ENCODE peak calls at places on chromosomes 2 and 18, in eight cellular contexts. One of them, this sample, is unnamed.

GRCh38 chr2:88057437-88057844 is 1.9 kb upstream of the KRCC1 start:
- DNase-seq in ecto neural progenitor cell: no peak
- DNase-seq in activated T-helper 1 cell treated with anti-CD3 and anti-CD28 coated beads, Interleukin-12 subunit alpha, Interleukin-12 subunit beta, Interleukin-2, Interleukin-4 antibody, amounts not matched to agents 30 ng/mL and 10 ng/mL and 1 ng/mL, durations not matched to agents 14 hours and 24 hours and 36 hours: no peak
- DNase-seq in iris pigment epithelial cell: no peak
- DNase-seq in T-helper 17 cell: no peak
- DNase-seq in cardiac fibroblast: no peak
- DNase-seq in prostate gland: no peak
- DNase-seq in neuronal stem cell: no peak
- DNase-seq in this sample: no peak

GRCh38 chr2:101253713-101254085 is 1.0 kb downstream of the CNOT11 start:
- DNase-seq in T-helper 17 cell: no peak
- DNase-seq in prostate gland: no peak
- DNase-seq in activated T-helper 1 cell treated with anti-CD3 and anti-CD28 coated beads, Interleukin-12 subunit alpha, Interleukin-12 subunit beta, Interleukin-2, Interleukin-4 antibody, amounts not matched to agents 30 ng/mL and 10 ng/mL and 1 ng/mL, durations not matched to agents 14 hours and 24 hours and 36 hours: peak
- DNase-seq in iris pigment epithelial cell: no peak
- DNase-seq in cardiac fibroblast: peak
- DNase-seq in neuronal stem cell: no peak
- DNase-seq in ecto neural progenitor cell: no peak
- DNase-seq in this sample: no peak

GRCh38 chr2:138423745-138424144 is 77.8 kb upstream of the SPOPL start:
- DNase-seq in prostate gland: no peak
- DNase-seq in cardiac fibroblast: no peak
- DNase-seq in activated T-helper 1 cell treated with anti-CD3 and anti-CD28 coated beads, Interleukin-12 subunit alpha, Interleukin-12 subunit beta, Interleukin-2, Interleukin-4 antibody, amounts not matched to agents 30 ng/mL and 10 ng/mL and 1 ng/mL, durations not matched to agents 14 hours and 24 hours and 36 hours: no peak
- DNase-seq in ecto neural progenitor cell: no peak
- DNase-seq in iris pigment epithelial cell: no peak
- DNase-seq in neuronal stem cell: no peak
- DNase-seq in T-helper 17 cell: no peak
- DNase-seq in this sample: no peak

GRCh38 chr2:45823723-45824206 is 172.3 kb downstream of the PRKCE start:
- DNase-seq in activated T-helper 1 cell treated with anti-CD3 and anti-CD28 coated beads, Interleukin-12 subunit alpha, Interleukin-12 subunit beta, Interleukin-2, Interleukin-4 antibody, amounts not matched to agents 30 ng/mL and 10 ng/mL and 1 ng/mL, durations not matched to agents 14 hours and 24 hours and 36 hours: no peak
- DNase-seq in prostate gland: peak
- DNase-seq in cardiac fibroblast: no peak
- DNase-seq in iris pigment epithelial cell: no peak
- DNase-seq in neuronal stem cell: no peak
- DNase-seq in T-helper 17 cell: no peak
- DNase-seq in ecto neural progenitor cell: no peak
- DNase-seq in this sample: peak

GRCh38 chr2:85244798-85245197 is 83.0 kb downstream of the TGOLN2 start:
- DNase-seq in neuronal stem cell: no peak
- DNase-seq in prostate gland: no peak
- DNase-seq in T-helper 17 cell: no peak
- DNase-seq in ecto neural progenitor cell: no peak
- DNase-seq in cardiac fibroblast: no peak
- DNase-seq in iris pigment epithelial cell: no peak
- DNase-seq in activated T-helper 1 cell treated with anti-CD3 and anti-CD28 coated beads, Interleukin-12 subunit alpha, Interleukin-12 subunit beta, Interleukin-2, Interleukin-4 antibody, amounts not matched to agents 30 ng/mL and 10 ng/mL and 1 ng/mL, durations not matched to agents 14 hours and 24 hours and 36 hours: no peak
- DNase-seq in this sample: no peak

GRCh38 chr2:227395556-227395955 is 7.8 kb upstream of the SCYGR1 start:
- DNase-seq in cardiac fibroblast: peak
- DNase-seq in T-helper 17 cell: no peak
- DNase-seq in prostate gland: no peak
- DNase-seq in iris pigment epithelial cell: no peak
- DNase-seq in ecto neural progenitor cell: no peak
- DNase-seq in activated T-helper 1 cell treated with anti-CD3 and anti-CD28 coated beads, Interleukin-12 subunit alpha, Interleukin-12 subunit beta, Interleukin-2, Interleukin-4 antibody, amounts not matched to agents 30 ng/mL and 10 ng/mL and 1 ng/mL, durations not matched to agents 14 hours and 24 hours and 36 hours: no peak
- DNase-seq in neuronal stem cell: no peak
- DNase-seq in this sample: no peak

GRCh38 chr2:203667838-203668237 is 38.6 kb upstream of the CD28 start:
- DNase-seq in activated T-helper 1 cell treated with anti-CD3 and anti-CD28 coated beads, Interleukin-12 subunit alpha, Interleukin-12 subunit beta, Interleukin-2, Interleukin-4 antibody, amounts not matched to agents 30 ng/mL and 10 ng/mL and 1 ng/mL, durations not matched to agents 14 hours and 24 hours and 36 hours: no peak
- DNase-seq in iris pigment epithelial cell: no peak
- DNase-seq in ecto neural progenitor cell: no peak
- DNase-seq in cardiac fibroblast: no peak
- DNase-seq in prostate gland: no peak
- DNase-seq in T-helper 17 cell: no peak
- DNase-seq in neuronal stem cell: no peak
- DNase-seq in this sample: no peak

GRCh38 chr2:205115516-205115915 is 566.8 kb upstream of the NRP2 start:
- DNase-seq in neuronal stem cell: no peak
- DNase-seq in cardiac fibroblast: no peak
- DNase-seq in T-helper 17 cell: no peak
- DNase-seq in iris pigment epithelial cell: no peak
- DNase-seq in activated T-helper 1 cell treated with anti-CD3 and anti-CD28 coated beads, Interleukin-12 subunit alpha, Interleukin-12 subunit beta, Interleukin-2, Interleukin-4 antibody, amounts not matched to agents 30 ng/mL and 10 ng/mL and 1 ng/mL, durations not matched to agents 14 hours and 24 hours and 36 hours: no peak
- DNase-seq in ecto neural progenitor cell: no peak
- DNase-seq in prostate gland: no peak
- DNase-seq in this sample: no peak

GRCh38 chr18:68121308-68121707 is 593.6 kb downstream of the TMX3 start:
- DNase-seq in iris pigment epithelial cell: peak
- DNase-seq in neuronal stem cell: no peak
- DNase-seq in prostate gland: no peak
- DNase-seq in activated T-helper 1 cell treated with anti-CD3 and anti-CD28 coated beads, Interleukin-12 subunit alpha, Interleukin-12 subunit beta, Interleukin-2, Interleukin-4 antibody, amounts not matched to agents 30 ng/mL and 10 ng/mL and 1 ng/mL, durations not matched to agents 14 hours and 24 hours and 36 hours: no peak
- DNase-seq in cardiac fibroblast: peak
- DNase-seq in ecto neural progenitor cell: no peak
- DNase-seq in T-helper 17 cell: no peak
- DNase-seq in this sample: no peak

GRCh38 chr2:207330912-207331311 is 165.2 kb upstream of the KLF7 start:
- DNase-seq in activated T-helper 1 cell treated with anti-CD3 and anti-CD28 coated beads, Interleukin-12 subunit alpha, Interleukin-12 subunit beta, Interleukin-2, Interleukin-4 antibody, amounts not matched to agents 30 ng/mL and 10 ng/mL and 1 ng/mL, durations not matched to agents 14 hours and 24 hours and 36 hours: peak
- DNase-seq in cardiac fibroblast: peak
- DNase-seq in neuronal stem cell: no peak
- DNase-seq in iris pigment epithelial cell: peak
- DNase-seq in prostate gland: no peak
- DNase-seq in T-helper 17 cell: no peak
- DNase-seq in ecto neural progenitor cell: no peak
- DNase-seq in this sample: peak

GRCh38 chr2:177303939-177304338 is 39.4 kb upstream of the NFE2L2 start:
- DNase-seq in activated T-helper 1 cell treated with anti-CD3 and anti-CD28 coated beads, Interleukin-12 subunit alpha, Interleukin-12 subunit beta, Interleukin-2, Interleukin-4 antibody, amounts not matched to agents 30 ng/mL and 10 ng/mL and 1 ng/mL, durations not matched to agents 14 hours and 24 hours and 36 hours: no peak
- DNase-seq in ecto neural progenitor cell: no peak
- DNase-seq in T-helper 17 cell: no peak
- DNase-seq in iris pigment epithelial cell: no peak
- DNase-seq in prostate gland: no peak
- DNase-seq in neuronal stem cell: no peak
- DNase-seq in cardiac fibroblast: no peak
- DNase-seq in this sample: no peak

GRCh38 chr2:23566236-23567142 is 181.5 kb downstream of the KLHL29 start:
- DNase-seq in ecto neural progenitor cell: no peak
- DNase-seq in neuronal stem cell: no peak
- DNase-seq in activated T-helper 1 cell treated with anti-CD3 and anti-CD28 coated beads, Interleukin-12 subunit alpha, Interleukin-12 subunit beta, Interleukin-2, Interleukin-4 antibody, amounts not matched to agents 30 ng/mL and 10 ng/mL and 1 ng/mL, durations not matched to agents 14 hours and 24 hours and 36 hours: no peak
- DNase-seq in T-helper 17 cell: no peak
- DNase-seq in prostate gland: no peak
- DNase-seq in iris pigment epithelial cell: no peak
- DNase-seq in cardiac fibroblast: peak
- DNase-seq in this sample: peak

GRCh38 chr18:5693637-5694175 is 149.9 kb upstream of the EPB41L3 start:
- DNase-seq in activated T-helper 1 cell treated with anti-CD3 and anti-CD28 coated beads, Interleukin-12 subunit alpha, Interleukin-12 subunit beta, Interleukin-2, Interleukin-4 antibody, amounts not matched to agents 30 ng/mL and 10 ng/mL and 1 ng/mL, durations not matched to agents 14 hours and 24 hours and 36 hours: no peak
- DNase-seq in cardiac fibroblast: peak
- DNase-seq in T-helper 17 cell: no peak
- DNase-seq in neuronal stem cell: no peak
- DNase-seq in iris pigment epithelial cell: no peak
- DNase-seq in prostate gland: no peak
- DNase-seq in ecto neural progenitor cell: no peak
- DNase-seq in this sample: peak

GRCh38 chr2:39719317-39719716 is 53.6 kb downstream of the TMEM178A start:
- DNase-seq in ecto neural progenitor cell: no peak
- DNase-seq in T-helper 17 cell: no peak
- DNase-seq in cardiac fibroblast: no peak
- DNase-seq in prostate gland: peak
- DNase-seq in iris pigment epithelial cell: no peak
- DNase-seq in activated T-helper 1 cell treated with anti-CD3 and anti-CD28 coated beads, Interleukin-12 subunit alpha, Interleukin-12 subunit beta, Interleukin-2, Interleukin-4 antibody, amounts not matched to agents 30 ng/mL and 10 ng/mL and 1 ng/mL, durations not matched to agents 14 hours and 24 hours and 36 hours: no peak
- DNase-seq in neuronal stem cell: no peak
- DNase-seq in this sample: no peak

GRCh38 chr2:197969391-197969893 is 165.0 kb downstream of the PLCL1 start:
- DNase-seq in ecto neural progenitor cell: no peak
- DNase-seq in prostate gland: no peak
- DNase-seq in T-helper 17 cell: no peak
- DNase-seq in neuronal stem cell: no peak
- DNase-seq in activated T-helper 1 cell treated with anti-CD3 and anti-CD28 coated beads, Interleukin-12 subunit alpha, Interleukin-12 subunit beta, Interleukin-2, Interleukin-4 antibody, amounts not matched to agents 30 ng/mL and 10 ng/mL and 1 ng/mL, durations not matched to agents 14 hours and 24 hours and 36 hours: no peak
- DNase-seq in cardiac fibroblast: peak
- DNase-seq in iris pigment epithelial cell: peak
- DNase-seq in this sample: peak

GRCh38 chr2:240991378-240992263 is 6.8 kb upstream of the SNED1 start:
- DNase-seq in ecto neural progenitor cell: no peak
- DNase-seq in neuronal stem cell: no peak
- DNase-seq in T-helper 17 cell: no peak
- DNase-seq in cardiac fibroblast: peak
- DNase-seq in activated T-helper 1 cell treated with anti-CD3 and anti-CD28 coated beads, Interleukin-12 subunit alpha, Interleukin-12 subunit beta, Interleukin-2, Interleukin-4 antibody, amounts not matched to agents 30 ng/mL and 10 ng/mL and 1 ng/mL, durations not matched to agents 14 hours and 24 hours and 36 hours: no peak
- DNase-seq in iris pigment epithelial cell: peak
- DNase-seq in prostate gland: peak
- DNase-seq in this sample: peak

GRCh38 chr2:198141726-198142125 is 337.3 kb downstream of the PLCL1 start:
- DNase-seq in cardiac fibroblast: peak
- DNase-seq in iris pigment epithelial cell: no peak
- DNase-seq in neuronal stem cell: no peak
- DNase-seq in T-helper 17 cell: no peak
- DNase-seq in prostate gland: no peak
- DNase-seq in ecto neural progenitor cell: no peak
- DNase-seq in activated T-helper 1 cell treated with anti-CD3 and anti-CD28 coated beads, Interleukin-12 subunit alpha, Interleukin-12 subunit beta, Interleukin-2, Interleukin-4 antibody, amounts not matched to agents 30 ng/mL and 10 ng/mL and 1 ng/mL, durations not matched to agents 14 hours and 24 hours and 36 hours: no peak
- DNase-seq in this sample: no peak

GRCh38 chr2:14081526-14081925 is 551.0 kb upstream of the LRATD1 start:
- DNase-seq in activated T-helper 1 cell treated with anti-CD3 and anti-CD28 coated beads, Interleukin-12 subunit alpha, Interleukin-12 subunit beta, Interleukin-2, Interleukin-4 antibody, amounts not matched to agents 30 ng/mL and 10 ng/mL and 1 ng/mL, durations not matched to agents 14 hours and 24 hours and 36 hours: no peak
- DNase-seq in neuronal stem cell: no peak
- DNase-seq in prostate gland: no peak
- DNase-seq in cardiac fibroblast: peak
- DNase-seq in iris pigment epithelial cell: peak
- DNase-seq in ecto neural progenitor cell: no peak
- DNase-seq in T-helper 17 cell: no peak
- DNase-seq in this sample: no peak

GRCh38 chr2:12061317-12061716 is 314.9 kb downstream of the LPIN1 start:
- DNase-seq in iris pigment epithelial cell: peak
- DNase-seq in activated T-helper 1 cell treated with anti-CD3 and anti-CD28 coated beads, Interleukin-12 subunit alpha, Interleukin-12 subunit beta, Interleukin-2, Interleukin-4 antibody, amounts not matched to agents 30 ng/mL and 10 ng/mL and 1 ng/mL, durations not matched to agents 14 hours and 24 hours and 36 hours: no peak
- DNase-seq in ecto neural progenitor cell: no peak
- DNase-seq in neuronal stem cell: no peak
- DNase-seq in prostate gland: no peak
- DNase-seq in T-helper 17 cell: no peak
- DNase-seq in cardiac fibroblast: no peak
- DNase-seq in this sample: no peak

GRCh38 chr2:45964226-45964841 is 312.9 kb downstream of the PRKCE start:
- DNase-seq in T-helper 17 cell: no peak
- DNase-seq in iris pigment epithelial cell: peak
- DNase-seq in prostate gland: peak
- DNase-seq in neuronal stem cell: no peak
- DNase-seq in cardiac fibroblast: peak
- DNase-seq in activated T-helper 1 cell treated with anti-CD3 and anti-CD28 coated beads, Interleukin-12 subunit alpha, Interleukin-12 subunit beta, Interleukin-2, Interleukin-4 antibody, amounts not matched to agents 30 ng/mL and 10 ng/mL and 1 ng/mL, durations not matched to agents 14 hours and 24 hours and 36 hours: no peak
- DNase-seq in ecto neural progenitor cell: no peak
- DNase-seq in this sample: peak

GRCh38 chr18:79378416-79379250 is 17.1 kb upstream of the NFATC1 start:
- DNase-seq in cardiac fibroblast: peak
- DNase-seq in ecto neural progenitor cell: peak
- DNase-seq in iris pigment epithelial cell: peak
- DNase-seq in prostate gland: peak
- DNase-seq in neuronal stem cell: peak
- DNase-seq in activated T-helper 1 cell treated with anti-CD3 and anti-CD28 coated beads, Interleukin-12 subunit alpha, Interleukin-12 subunit beta, Interleukin-2, Interleukin-4 antibody, amounts not matched to agents 30 ng/mL and 10 ng/mL and 1 ng/mL, durations not matched to agents 14 hours and 24 hours and 36 hours: peak
- DNase-seq in T-helper 17 cell: peak
- DNase-seq in this sample: peak

GRCh38 chr2:240255811-240256703 is 115.6 kb upstream of the OTOS start:
- DNase-seq in ecto neural progenitor cell: peak
- DNase-seq in T-helper 17 cell: no peak
- DNase-seq in prostate gland: peak
- DNase-seq in cardiac fibroblast: no peak
- DNase-seq in iris pigment epithelial cell: no peak
- DNase-seq in activated T-helper 1 cell treated with anti-CD3 and anti-CD28 coated beads, Interleukin-12 subunit alpha, Interleukin-12 subunit beta, Interleukin-2, Interleukin-4 antibody, amounts not matched to agents 30 ng/mL and 10 ng/mL and 1 ng/mL, durations not matched to agents 14 hours and 24 hours and 36 hours: no peak
- DNase-seq in neuronal stem cell: no peak
- DNase-seq in this sample: peak

GRCh38 chr2:160305081-160305750 is 105.1 kb upstream of the ITGB6 start:
- DNase-seq in T-helper 17 cell: no peak
- DNase-seq in neuronal stem cell: no peak
- DNase-seq in cardiac fibroblast: peak
- DNase-seq in activated T-helper 1 cell treated with anti-CD3 and anti-CD28 coated beads, Interleukin-12 subunit alpha, Interleukin-12 subunit beta, Interleukin-2, Interleukin-4 antibody, amounts not matched to agents 30 ng/mL and 10 ng/mL and 1 ng/mL, durations not matched to agents 14 hours and 24 hours and 36 hours: no peak
- DNase-seq in iris pigment epithelial cell: peak
- DNase-seq in prostate gland: no peak
- DNase-seq in ecto neural progenitor cell: no peak
- DNase-seq in this sample: no peak

GRCh38 chr2:33782395-33783239 is 183.5 kb upstream of the FAM98A start:
- DNase-seq in cardiac fibroblast: no peak
- DNase-seq in neuronal stem cell: no peak
- DNase-seq in ecto neural progenitor cell: no peak
- DNase-seq in activated T-helper 1 cell treated with anti-CD3 and anti-CD28 coated beads, Interleukin-12 subunit alpha, Interleukin-12 subunit beta, Interleukin-2, Interleukin-4 antibody, amounts not matched to agents 30 ng/mL and 10 ng/mL and 1 ng/mL, durations not matched to agents 14 hours and 24 hours and 36 hours: no peak
- DNase-seq in prostate gland: peak
- DNase-seq in iris pigment epithelial cell: no peak
- DNase-seq in T-helper 17 cell: no peak
- DNase-seq in this sample: no peak

GRCh38 chr2:23594079-23594494 is 209.1 kb downstream of the KLHL29 start:
- DNase-seq in ecto neural progenitor cell: no peak
- DNase-seq in cardiac fibroblast: no peak
- DNase-seq in activated T-helper 1 cell treated with anti-CD3 and anti-CD28 coated beads, Interleukin-12 subunit alpha, Interleukin-12 subunit beta, Interleukin-2, Interleukin-4 antibody, amounts not matched to agents 30 ng/mL and 10 ng/mL and 1 ng/mL, durations not matched to agents 14 hours and 24 hours and 36 hours: no peak
- DNase-seq in prostate gland: peak
- DNase-seq in neuronal stem cell: no peak
- DNase-seq in T-helper 17 cell: no peak
- DNase-seq in iris pigment epithelial cell: peak
- DNase-seq in this sample: no peak

GRCh38 chr2:119225084-119225864 is 1.6 kb downstream of the STEAP3 start:
- DNase-seq in prostate gland: no peak
- DNase-seq in cardiac fibroblast: no peak
- DNase-seq in T-helper 17 cell: no peak
- DNase-seq in neuronal stem cell: no peak
- DNase-seq in iris pigment epithelial cell: no peak
- DNase-seq in ecto neural progenitor cell: no peak
- DNase-seq in activated T-helper 1 cell treated with anti-CD3 and anti-CD28 coated beads, Interleukin-12 subunit alpha, Interleukin-12 subunit beta, Interleukin-2, Interleukin-4 antibody, amounts not matched to agents 30 ng/mL and 10 ng/mL and 1 ng/mL, durations not matched to agents 14 hours and 24 hours and 36 hours: no peak
- DNase-seq in this sample: no peak